ENCODE peak calls at places on chromosome 21, in ten cellular contexts. C is A549, H is tibial nerve, Y is H1, X is esophagus muscularis mucosa, J is transverse colon, T is suprapubic skin, R is sigmoid colon, D is K562, O is stomach. Z is an unnamed sample. For H3K9me3, the result is how much of the 10 kb centered on the place peaks cover.

GRCh38 chr21:39675595-39675994 is 62.9 kb downstream of the B3GALT5 start:
- DNase-seq in H (no peak), X (no peak), T (no peak), D (no peak), C (no peak), Y (no peak), O (no peak), R (no peak), J (no peak), Z (no peak)

GRCh38 chr21:33088384-33088783 is 18.4 kb downstream of the OLIG1 start:
- DNase-seq in T (no peak), D (no peak), R (no peak), Y (no peak), J (no peak), O (no peak), C (no peak), H (no peak), X (no peak), Z (no peak)

GRCh38 chr21:17732306-17732705 is 86.8 kb downstream of the C21orf91 start:
- DNase-seq in C (no peak), R (no peak), O (no peak), H (no peak), D (no peak), X (no peak), J (no peak), T (no peak), Y (no peak), Z (no peak)

GRCh38 chr21:15001773-15002647 is 62.8 kb downstream of the NRIP1 start:
- DNase-seq in T (no peak), Y (no peak), O (no peak), D (no peak), R (no peak), J (no peak), X (no peak), C (no peak), H (no peak), Z (no peak)

GRCh38 chr21:41564871-41565281 is 56.9 kb upstream of the TMPRSS2 start:
- DNase-seq in O (peak), R (no peak), Y (no peak), D (no peak), J (peak), H (no peak), T (no peak), C (no peak), X (no peak), Z (no peak)

GRCh38 chr21:37098756-37099155 is 25.7 kb downstream of the TTC3 start:
- DNase-seq in J (no peak), O (no peak), D (no peak), C (no peak), R (no peak), H (no peak), Y (no peak), T (no peak), X (no peak), Z (no peak)

GRCh38 chr21:40067751-40068150 is 200.5 kb downstream of the PCP4 start:
- DNase-seq in T (no peak), X (no peak), C (no peak), J (no peak), R (no peak), O (no peak), D (no peak), Y (no peak), H (no peak), Z (no peak)

GRCh38 chr21:32240708-32241433 is 38.0 kb downstream of the MIS18A start:
- DNase-seq in R (no peak), J (no peak), T (no peak), H (no peak), D (no peak), C (no peak), Y (no peak), X (no peak), O (no peak), Z (no peak)

GRCh38 chr21:30104246-30104645 is 62.4 kb downstream of the CLDN17 start:
- DNase-seq in O (no peak), H (no peak), T (no peak), D (no peak), Y (no peak), R (no peak), X (no peak), J (no peak), C (no peak), Z (no peak)

GRCh38 chr21:42395910-42396625 is at the start of gene TMPRSS3:
- DNase-seq in X (no peak), R (peak), C (no peak), H (no peak), D (no peak), J (peak), T (no peak), O (peak), Y (no peak), Z (no peak)

GRCh38 chr21:42525228-42525604 is 11.6 kb downstream of the SLC37A1 start:
- DNase-seq in X (no peak), H (no peak), Y (peak), C (no peak), J (no peak), T (peak), R (peak), D (no peak), O (no peak), Z (peak)

GRCh38 chr21:43854773-43855633 is 10.0 kb upstream of the AGPAT3 start:
- DNase-seq in D (peak), H (no peak), J (no peak), Y (no peak), R (no peak), O (no peak), T (no peak), X (no peak), C (no peak), Z (no peak)

GRCh38 chr21:19853709-19854575 is 1144.3 kb upstream of the NCAM2 start:
- DNase-seq in D (peak), T (no peak), C (no peak), O (no peak), H (no peak), J (no peak), X (no peak), Y (no peak), R (no peak), Z (no peak)

DNA sequence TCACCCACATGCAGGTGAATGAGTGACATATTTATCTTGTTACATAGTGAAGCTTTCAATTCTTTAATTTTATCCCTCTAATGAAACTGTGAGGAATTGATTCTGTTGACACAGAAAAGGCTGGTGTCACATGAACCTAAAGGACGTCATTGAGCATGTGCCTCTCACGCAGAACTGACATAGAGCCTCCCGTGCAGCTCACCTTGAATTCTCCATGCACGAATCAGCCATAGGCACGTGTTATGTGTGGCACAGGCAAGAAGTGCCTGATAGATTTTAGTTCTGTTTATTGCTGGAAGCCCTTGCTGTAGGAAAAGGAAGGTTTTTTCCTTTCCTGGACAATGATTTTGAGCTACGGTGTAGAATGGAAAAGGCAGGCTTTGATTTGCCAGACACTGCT is 11.3 kb downstream of the ADARB1 start:
- DNase-seq in H (no peak), O (no peak), C (no peak), T (no peak), D (no peak), X (no peak), R (no peak), J (no peak), Y (no peak), Z (no peak)
- H3K9me3 ChIP-seq in H (under half), O (under half), C (under half), T (under half), D (under half), X (under half), R (under half), J (under half), Y (under half), Z (under half)

GRCh38 chr21:46458315-46459023 is at the start of gene DIP2A:
- DNase-seq in H (peak), D (peak), C (peak), Y (peak), X (peak), T (peak), O (peak), R (peak), J (peak), Z (peak)
- TF ChIP-seq CTCF in H (no peak), D (peak), C (no peak), Y (no peak), X (peak), T (no peak), O (no peak), R (no peak), J (no peak), Z (no peak)

GRCh38 chr21:34878501-34878900 is 170.6 kb downstream of the RUNX1 start:
- DNase-seq in C (no peak), T (no peak), J (peak), O (peak), R (no peak), H (no peak), Y (no peak), X (no peak), D (no peak), Z (no peak)
- TF ChIP-seq EP300 in C (no peak), T (no peak), J (no peak), O (no peak), R (no peak), H (no peak), Y (no peak), X (no peak), D (no peak), Z (no peak)

DNA sequence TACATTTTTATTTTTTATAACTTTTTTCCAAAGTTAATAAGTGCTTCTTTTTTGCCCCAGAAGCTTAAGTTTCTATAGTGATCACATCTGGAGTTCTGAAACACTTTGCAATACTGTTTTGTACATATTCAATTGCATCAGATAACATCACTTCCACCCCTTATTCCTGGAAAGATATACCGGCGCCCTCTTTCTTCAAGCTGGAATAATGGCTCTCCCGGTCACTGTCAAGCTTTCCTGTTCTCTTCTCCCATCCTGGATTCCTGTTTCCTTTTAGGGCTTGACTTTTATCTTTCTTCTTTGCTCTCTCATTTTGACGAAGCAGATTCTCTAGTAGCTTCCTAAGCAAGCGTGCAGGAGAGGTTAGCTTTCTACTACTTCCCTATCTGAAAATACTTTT is 1866.8 kb downstream of the MRPL39 start:
- DNase-seq in D (no peak), R (no peak), O (no peak), H (no peak), T (no peak), J (no peak), Y (no peak), X (no peak), C (no peak), Z (no peak)
- H3K9me3 ChIP-seq in D (under half), R (under half), O (under half), H (under half), T (under half), J (under half), Y (under half), X (under half), C (under half), Z (under half)

DNA sequence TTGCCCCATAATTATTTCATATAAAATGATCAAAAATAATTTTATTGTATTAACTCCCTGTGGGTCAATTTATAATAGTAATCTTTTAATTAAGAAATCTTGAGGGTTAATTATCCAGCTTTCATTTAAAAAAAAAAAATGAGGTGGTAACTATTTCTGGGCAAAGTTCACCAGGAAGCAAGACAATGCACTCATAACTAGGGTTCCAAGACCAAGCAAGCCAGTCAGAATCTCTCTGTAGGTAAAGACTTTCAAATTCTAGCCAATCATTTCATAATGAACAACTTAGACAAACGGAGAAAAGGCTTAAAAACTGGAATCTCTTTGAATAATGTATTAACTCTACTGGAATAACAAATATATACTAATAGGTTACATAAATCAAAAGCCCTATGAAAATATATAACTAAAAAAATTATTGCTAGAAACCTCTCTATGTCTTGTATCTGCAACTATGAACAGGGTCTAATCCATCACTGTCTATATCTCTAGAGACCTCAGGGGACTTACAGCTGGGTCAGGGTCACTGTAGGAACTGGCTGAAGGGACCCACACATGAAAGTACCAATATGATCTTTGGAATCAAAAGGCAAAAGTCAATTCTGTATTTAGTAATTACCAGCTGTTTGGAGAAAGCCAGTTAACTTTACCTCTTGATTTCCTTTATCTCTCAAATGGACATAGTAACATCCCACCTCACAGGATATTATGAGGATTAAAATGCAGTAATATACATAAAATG is 43.3 kb downstream of the APP start:
- DNase-seq in J (no peak), Y (no peak), C (no peak), O (no peak), T (no peak), D (no peak), X (no peak), H (no peak), R (no peak), Z (no peak)
- TF ChIP-seq CTCF in J (no peak), Y (no peak), C (no peak), O (no peak), T (no peak), D (no peak), X (no peak), H (no peak), R (no peak), Z (no peak)

DNA sequence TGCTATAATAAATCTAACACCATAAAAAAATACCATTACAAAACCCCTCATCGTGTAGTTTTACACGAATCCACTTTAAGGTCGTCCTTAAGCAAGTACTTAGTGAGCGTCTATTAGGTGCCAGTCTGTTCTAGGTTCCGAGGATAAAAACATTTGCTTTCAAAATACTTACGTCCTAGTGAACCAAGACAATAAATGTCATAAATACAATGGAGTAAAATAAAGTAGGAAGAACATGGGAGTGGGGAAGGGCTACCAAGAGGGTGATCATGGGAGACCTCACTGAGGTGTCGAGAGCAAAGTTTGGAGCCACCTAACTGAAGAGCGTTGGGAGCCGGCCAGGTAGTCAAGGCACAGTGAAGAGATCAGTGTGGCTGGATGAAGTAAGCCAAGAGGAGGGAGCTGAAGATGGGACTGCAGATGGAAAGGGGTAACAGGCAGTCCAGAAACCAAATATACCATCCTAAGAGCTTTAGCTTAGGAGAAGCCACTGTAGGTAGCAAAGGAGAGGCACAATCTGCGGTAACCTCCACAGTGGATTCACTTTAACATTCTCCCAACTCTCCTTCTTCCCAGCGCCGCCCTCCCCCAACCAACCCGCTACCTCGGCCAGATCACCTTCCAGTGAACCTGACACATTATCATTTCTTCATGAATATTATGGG is 684 bp downstream of the LTN1 start:
- DNase-seq in O (no peak), T (no peak), X (no peak), H (no peak), D (peak), C (no peak), R (no peak), J (no peak), Y (no peak), Z (no peak)
- TF ChIP-seq EP300 in O (no peak), T (no peak), X (no peak), H (no peak), D (no peak), C (no peak), R (no peak), J (no peak), Y (no peak), Z (no peak)

DNA sequence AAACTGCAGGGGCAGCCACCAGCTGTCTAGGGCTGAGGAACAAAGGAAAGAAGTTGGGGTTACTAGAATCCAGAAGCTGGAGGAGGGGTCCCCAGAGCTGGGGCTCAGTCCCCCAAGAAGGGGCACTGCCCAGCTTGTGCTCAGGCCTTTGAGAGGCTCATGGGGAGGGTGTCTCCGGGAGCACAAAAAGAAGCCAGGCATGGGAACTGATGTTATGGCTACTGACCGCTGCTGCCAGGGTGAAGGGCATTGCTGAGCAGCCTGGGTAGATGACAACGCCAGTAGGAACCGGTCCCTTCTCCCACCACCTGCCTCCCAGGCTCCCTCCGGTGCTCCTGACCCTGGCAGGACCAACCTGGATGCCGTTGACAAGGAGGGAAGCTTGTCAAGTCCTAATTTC is 762.5 kb upstream of the TPTE start:
- DNase-seq in O (no peak), J (no peak), X (peak), C (no peak), D (no peak), Y (no peak), H (no peak), T (no peak), R (no peak), Z (no peak)
- H3K9me3 ChIP-seq in O (under half), J (under half), X (under half), C (under half), D (under half), Y (half or more), H (under half), T (under half), R (under half), Z (under half)